ENCODE peak calls at places on chromosomes 4 and X, in six cellular contexts. V is activated T-cell treated with anti-CD3 and anti-CD28 coated beads for 1 hour, D is NCI-H1105 treated with DMSO at 0.1 percent for 48 hours, Y is right cardiac atrium, S is LHCN-M2, C is lower leg skin. X is an unnamed sample.

GRCh38 chr4:182510836-182511235 is 267.6 kb downstream of the TENM3 start:
- DNase-seq in V (no peak), D (no peak), Y (no peak), S (no peak), C (no peak), X (no peak)

GRCh38 chrX:25017667-25018247 is 2.0 kb upstream of the ARX start:
- DNase-seq in V (no peak), D (no peak), Y (no peak), S (peak; percentile 47), C (no peak), X (no peak)

GRCh38 chrX:76029385-76029784 is 143.5 kb upstream of the PBDC1 start:
- DNase-seq in V (no peak), D (peak; percentile 51), Y (peak; percentile 38), S (no peak), C (no peak), X (no peak)

GRCh38 chr4:128573781-128574508 is 235.6 kb upstream of the JADE1 start:
- DNase-seq in V (no peak), D (no peak), Y (no peak), S (peak; percentile 85), C (no peak), X (peak; percentile 24)

GRCh38 chr4:6582889-6583504 is 8.0 kb downstream of the MAN2B2 start:
- DNase-seq in V (no peak), D (no peak), Y (peak; percentile 37), S (peak; percentile 31), C (no peak), X (no peak)

GRCh38 chr4:101669138-101669831 is 121.2 kb upstream of the BANK1 start:
- DNase-seq in V (no peak), D (no peak), Y (no peak), S (peak; percentile 48), C (no peak), X (no peak)

GRCh38 chrX:136652822-136653723 is 5.1 kb downstream of the CD40LG start:
- DNase-seq in V (no peak), D (no peak), Y (no peak), S (no peak), C (no peak), X (no peak)

GRCh38 chr4:7876096-7876993 is 63.3 kb downstream of the AFAP1 start:
- DNase-seq in V (no peak), D (no peak), Y (peak; percentile 68), S (peak; percentile 41), C (no peak), X (no peak)

GRCh38 chr4:171875291-171875690 is 62.1 kb downstream of the GALNTL6 start:
- DNase-seq in V (no peak), D (no peak), Y (no peak), S (no peak), C (no peak), X (no peak)

GRCh38 chr4:184450045-184450444 is 24.3 kb downstream of the IRF2 start:
- DNase-seq in V (no peak), D (no peak), Y (no peak), S (peak; percentile 65), C (no peak), X (peak; percentile 37)

GRCh38 chrX:1537031-1537715 is at the start of gene P2RY8:
- DNase-seq in V (peak; percentile 65), D (no peak), Y (peak; percentile 68), S (peak; percentile 39), C (peak; percentile 52), X (no peak)

GRCh38 chr4:162360369-162361149 is 196.8 kb upstream of the FSTL5 start:
- DNase-seq in V (no peak), D (no peak), Y (no peak), S (no peak), C (no peak), X (no peak)

GRCh38 chr4:109972786-109973528 is 60.3 kb downstream of the EGF start:
- DNase-seq in V (no peak), D (no peak), Y (no peak), S (no peak), C (no peak), X (no peak)

GRCh38 chr4:168928875-168929274 is 81.2 kb downstream of the CBR4 start:
- DNase-seq in V (no peak), D (no peak), Y (no peak), S (no peak), C (no peak), X (no peak)